ENCODE peak calls at places on chromosome 22, in four cellular contexts. O is pancreas, B is uterus, C is mammary epithelial cell. G is an unnamed sample.
A peak's percentile ranks its signal among the peaks of the same experiment; 100 is the strongest.

GRCh38 chr22:23263651-23264555 is 83.6 kb downstream of the BCR start:
- DNase-seq in O (no peak), B (no peak), C (peak; percentile 69), G (no peak)

GRCh38 chr22:46055176-46055850 is 78.4 kb upstream of the WNT7B start:
- DNase-seq in B (peak; percentile 47), O (no peak), C (peak; percentile 57), G (peak; percentile 50)

GRCh38 chr22:26547426-26547825 is 35.2 kb upstream of the TFIP11 start:
- DNase-seq in C (peak; percentile 59), O (no peak), B (no peak), G (no peak)

GRCh38 chr22:20131856-20132685 is 467 bp downstream of the ZDHHC8 start:
- DNase-seq in O (peak; percentile 46), B (peak; percentile 34), C (no peak), G (peak; percentile 81)

GRCh38 chr22:25700996-25701815 is 40.8 kb upstream of the MYO18B start:
- DNase-seq in B (peak; percentile 46), O (no peak), C (no peak), G (peak; percentile 65)

GRCh38 chr22:43342347-43343261 is 568 bp downstream of the SCUBE1 start:
- DNase-seq in B (no peak), O (no peak), C (no peak), G (no peak)

GRCh38 chr22:39030705-39031104 is 9.8 kb downstream of the APOBEC3D start:
- DNase-seq in O (no peak), B (no peak), C (no peak), G (no peak)

GRCh38 chr22:38461057-38461413 is 6.0 kb upstream of the KCNJ4 start:
- DNase-seq in C (no peak), O (no peak), B (no peak), G (peak; percentile 32)

GRCh38 chr22:25223269-25223850 is 3.9 kb downstream of the CRYBB2 start:
- DNase-seq in O (no peak), C (no peak), B (no peak), G (no peak)

GRCh38 chr22:19810381-19811141 is 44.1 kb downstream of the GNB1L start:
- DNase-seq in C (no peak), B (no peak), O (no peak), G (no peak)

GRCh38 chr22:26619510-26619909 is 1.7 kb upstream of the CRYBB1 start:
- DNase-seq in C (no peak), B (no peak), O (no peak), G (no peak)

GRCh38 chr22:20751185-20751851 is 22.6 kb upstream of the SERPIND1 start:
- DNase-seq in C (no peak), O (no peak), B (no peak), G (no peak)

GRCh38 chr22:23158516-23159286 is 13.4 kb downstream of the RAB36 start:
- DNase-seq in B (no peak), O (no peak), C (no peak), G (no peak)

GRCh38 chr22:42356547-42356946 is 75.7 kb downstream of the NFAM1 start:
- DNase-seq in B (no peak), O (no peak), C (no peak), G (no peak)

GRCh38 chr22:46075764-46076531 is 74.4 kb upstream of the PPARA start:
- DNase-seq in O (no peak), B (peak; percentile 30), C (peak; percentile 40), G (peak; percentile 56)

GRCh38 chr22:50206599-50206998 is 5.8 kb downstream of the SELENOO start:
- DNase-seq in O (no peak), B (no peak), C (no peak), G (peak; percentile 76)

GRCh38 chr22:36347094-36347493 is 40.7 kb downstream of the MYH9 start:
- DNase-seq in C (no peak), O (no peak), B (peak; percentile 24), G (no peak)

GRCh38 chr22:39690901-39691620 is 120.5 kb downstream of the CACNA1I start:
- DNase-seq in C (no peak), B (no peak), O (no peak), G (no peak)

GRCh38 chr22:50575426-50575941 is 2.7 kb downstream of the CPT1B start:
- DNase-seq in O (no peak), C (no peak), B (no peak), G (no peak)

GRCh38 chr22:38729946-38730345 is 24.2 kb downstream of the GTPBP1 start:
- DNase-seq in C (no peak), B (no peak), O (no peak), G (peak; percentile 28)

GRCh38 chr22:47495102-47495501 is 732.7 kb downstream of the TBC1D22A start:
- DNase-seq in O (no peak), C (no peak), B (no peak), G (no peak)

GRCh38 chr22:47504962-47505361 is 742.5 kb downstream of the TBC1D22A start:
- DNase-seq in B (no peak), C (no peak), O (no peak), G (no peak)

GRCh38 chr22:47497666-47498065 is 735.2 kb downstream of the TBC1D22A start:
- DNase-seq in B (no peak), O (no peak), C (no peak), G (no peak)

DNA sequence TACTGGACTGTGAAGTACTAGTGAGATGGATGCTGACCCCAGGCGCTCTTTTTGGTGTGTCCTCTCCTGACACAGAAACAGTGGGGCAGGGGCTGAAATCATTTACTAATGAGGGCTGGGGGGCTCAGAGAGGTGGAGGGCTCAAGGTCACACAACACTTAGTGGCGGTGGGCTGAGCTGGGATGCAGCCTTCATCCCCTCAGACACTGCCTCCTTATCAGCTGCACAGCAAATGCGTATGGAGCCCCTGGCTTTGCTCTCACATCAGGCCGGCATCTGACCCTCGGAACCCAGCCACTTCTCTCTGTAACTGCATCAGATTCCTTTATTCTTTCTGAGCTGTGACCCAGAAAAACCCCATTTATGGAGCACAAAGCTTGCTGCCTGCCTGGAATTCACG is 736.5 kb downstream of the TBC1D22A start:
- DNase-seq in O (no peak), B (no peak), C (no peak), G (no peak)
- H3K9me3 ChIP-seq in O (no peaks in the 10 kb centered on the region), B (no peaks in the 10 kb centered on the region), C (peaks cover 37% of the 10 kb centered on the region), G (peaks cover 10% of the 10 kb centered on the region)

DNA sequence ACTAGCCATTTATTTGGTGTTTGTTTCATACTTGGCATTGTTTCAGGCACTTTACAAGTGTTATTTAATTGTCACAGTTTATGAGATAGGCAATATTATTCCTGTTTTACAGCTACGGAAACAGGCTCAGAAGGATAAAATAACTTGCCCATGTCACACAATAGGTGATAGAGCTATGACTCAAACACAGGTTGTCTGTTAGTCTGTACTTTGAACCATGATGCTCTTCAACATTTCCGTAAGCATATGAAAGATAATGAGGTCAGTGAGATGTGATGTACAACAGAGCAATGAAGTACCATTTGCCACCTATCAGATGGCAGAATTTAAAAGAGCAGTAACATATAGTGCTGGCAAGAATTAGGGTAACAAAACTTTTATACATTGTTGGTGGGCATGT is 15.3 kb downstream of the TUG1 start:
- DNase-seq in C (no peak), O (no peak), B (no peak), G (no peak)
- H3K9me3 ChIP-seq in C (no peaks in the 10 kb centered on the region), O (no peaks in the 10 kb centered on the region), B (peaks cover 19% of the 10 kb centered on the region), G (peaks cover under 1% of the 10 kb centered on the region)

GRCh38 chr22:47923011-47923427 is 1160.6 kb downstream of the TBC1D22A start:
- DNase-seq in C (no peak), B (no peak), O (no peak), G (no peak)
- H3K9me3 ChIP-seq in C (peaks cover 44% of the 10 kb centered on the region), B (no peaks in the 10 kb centered on the region), O (no peaks in the 10 kb centered on the region), G (no peaks in the 10 kb centered on the region)

GRCh38 chr22:44460287-44461082 is 37.5 kb downstream of the RTL6 start:
- DNase-seq in B (no peak), C (no peak), O (no peak), G (no peak)

GRCh38 chr22:44456661-44457412 is 41.2 kb downstream of the RTL6 start:
- DNase-seq in O (no peak), B (no peak), C (no peak), G (no peak)

GRCh38 chr22:44461083-44461375 is 37.0 kb downstream of the RTL6 start:
- DNase-seq in C (no peak), O (no peak), B (no peak), G (no peak)

GRCh38 chr22:44458044-44459020 is 39.7 kb downstream of the RTL6 start:
- DNase-seq in O (no peak), C (no peak), B (no peak), G (no peak)

GRCh38 chr22:44459041-44459440 is 39.0 kb downstream of the RTL6 start:
- DNase-seq in O (no peak), B (no peak), C (no peak), G (no peak)
- H3K9me3 ChIP-seq in O (no peaks in the 10 kb centered on the region), B (no peaks in the 10 kb centered on the region), C (no peaks in the 10 kb centered on the region), G (no peaks in the 10 kb centered on the region)

GRCh38 chr22:49193348-49193747 is 634.3 kb downstream of the BRD1 start:
- DNase-seq in C (no peak), O (no peak), B (no peak), G (peak; percentile 28)

GRCh38 chr22:49197500-49197899 is 630.2 kb downstream of the BRD1 start:
- DNase-seq in O (no peak), C (no peak), B (peak; percentile 21), G (no peak)

GRCh38 chr22:49196046-49196511 is 631.6 kb downstream of the BRD1 start:
- DNase-seq in C (no peak), B (no peak), O (no peak), G (no peak)

GRCh38 chr22:49193901-49194465 is 633.7 kb downstream of the BRD1 start:
- DNase-seq in C (no peak), B (no peak), O (no peak), G (peak; percentile 42)

GRCh38 chr22:49195636-49196035 is 632.0 kb downstream of the BRD1 start:
- DNase-seq in C (no peak), B (no peak), O (no peak), G (no peak)
- H3K9me3 ChIP-seq in C (peaks cover 49% of the 10 kb centered on the region), B (no peaks in the 10 kb centered on the region), O (no peaks in the 10 kb centered on the region), G (no peaks in the 10 kb centered on the region)

GRCh38 chr22:16387088-16387487 is 205.5 kb downstream of the CCT8L2 start:
- DNase-seq in B (no peak), O (no peak), C (no peak), G (no peak)
- H3K9me3 ChIP-seq in B (no peaks in the 10 kb centered on the region), O (no peaks in the 10 kb centered on the region), C (peaks cover 14% of the 10 kb centered on the region), G (no peaks in the 10 kb centered on the region)

G was measured in psoas muscle.